ENCODE peak calls at places on chromosome 21, in nine cellular contexts. K is epithelial cell of esophagus, U is GM10248, E is Panc1, X is RWPE1, G is breast epithelium, W is right lobe of liver, S is AG04450, Y is sigmoid colon. O is an unnamed sample.

GRCh38 chr21:16082038-16082816 is 352.4 kb downstream of the USP25 start:
- DNase-seq in K (peak), U (no peak), E (no peak), X (no peak), G (no peak), W (no peak), S (no peak), Y (no peak), O (no peak)

GRCh38 chr21:23936224-23936623 is 1671.1 kb downstream of the MRPL39 start:
- DNase-seq in K (no peak), U (no peak), E (no peak), X (no peak), G (no peak), W (no peak), S (peak), Y (no peak), O (peak)

GRCh38 chr21:46151261-46151988 is 4.0 kb downstream of the FTCD start:
- DNase-seq in K (no peak), U (no peak), E (no peak), X (no peak), G (peak), W (peak), S (no peak), Y (peak), O (no peak)

GRCh38 chr21:43626390-43626789 is 32.9 kb downstream of the HSF2BP start:
- DNase-seq in K (no peak), U (no peak), E (no peak), X (no peak), G (no peak), W (no peak), S (no peak), Y (no peak), O (no peak)

GRCh38 chr21:31909153-31909771 is 36.4 kb downstream of the HUNK start:
- DNase-seq in K (no peak), U (no peak), E (no peak), X (no peak), G (no peak), W (no peak), S (no peak), Y (no peak), O (no peak)

GRCh38 chr21:46080171-46081021 is 17.5 kb upstream of the COL6A2 start:
- DNase-seq in K (no peak), U (no peak), E (no peak), X (no peak), G (peak), W (no peak), S (no peak), Y (peak), O (no peak)

GRCh38 chr21:26686278-26686677 is 113.2 kb upstream of the CYYR1 start:
- DNase-seq in K (peak), U (no peak), E (no peak), X (peak), G (no peak), W (no peak), S (no peak), Y (no peak), O (no peak)

GRCh38 chr21:39036581-39036980 is 146.7 kb downstream of the PSMG1 start:
- DNase-seq in K (no peak), U (no peak), E (no peak), X (no peak), G (no peak), W (no peak), S (no peak), Y (peak), O (no peak)

GRCh38 chr21:21200103-21200938 is 202.1 kb downstream of the NCAM2 start:
- DNase-seq in K (peak), U (no peak), E (peak), X (peak), G (no peak), W (no peak), S (peak), Y (peak), O (peak)

GRCh38 chr21:43287111-43287973 is 118.5 kb downstream of the CRYAA start:
- DNase-seq in K (no peak), U (no peak), E (no peak), X (no peak), G (no peak), W (no peak), S (no peak), Y (no peak), O (no peak)

GRCh38 chr21:16570856-16571255 is 841.1 kb downstream of the USP25 start:
- DNase-seq in K (no peak), U (no peak), E (no peak), X (no peak), G (no peak), W (no peak), S (no peak), Y (no peak), O (no peak)

GRCh38 chr21:27715131-27715530 is 748.2 kb upstream of the ADAMTS5 start:
- DNase-seq in K (no peak), U (no peak), E (no peak), X (no peak), G (no peak), W (no peak), S (no peak), Y (no peak), O (no peak)
- TF ChIP-seq CTCF in K (no peak), U (no peak), E (no peak), X (no peak), G (no peak), W (no peak), S (no peak), Y (no peak), O (no peak)

DNA sequence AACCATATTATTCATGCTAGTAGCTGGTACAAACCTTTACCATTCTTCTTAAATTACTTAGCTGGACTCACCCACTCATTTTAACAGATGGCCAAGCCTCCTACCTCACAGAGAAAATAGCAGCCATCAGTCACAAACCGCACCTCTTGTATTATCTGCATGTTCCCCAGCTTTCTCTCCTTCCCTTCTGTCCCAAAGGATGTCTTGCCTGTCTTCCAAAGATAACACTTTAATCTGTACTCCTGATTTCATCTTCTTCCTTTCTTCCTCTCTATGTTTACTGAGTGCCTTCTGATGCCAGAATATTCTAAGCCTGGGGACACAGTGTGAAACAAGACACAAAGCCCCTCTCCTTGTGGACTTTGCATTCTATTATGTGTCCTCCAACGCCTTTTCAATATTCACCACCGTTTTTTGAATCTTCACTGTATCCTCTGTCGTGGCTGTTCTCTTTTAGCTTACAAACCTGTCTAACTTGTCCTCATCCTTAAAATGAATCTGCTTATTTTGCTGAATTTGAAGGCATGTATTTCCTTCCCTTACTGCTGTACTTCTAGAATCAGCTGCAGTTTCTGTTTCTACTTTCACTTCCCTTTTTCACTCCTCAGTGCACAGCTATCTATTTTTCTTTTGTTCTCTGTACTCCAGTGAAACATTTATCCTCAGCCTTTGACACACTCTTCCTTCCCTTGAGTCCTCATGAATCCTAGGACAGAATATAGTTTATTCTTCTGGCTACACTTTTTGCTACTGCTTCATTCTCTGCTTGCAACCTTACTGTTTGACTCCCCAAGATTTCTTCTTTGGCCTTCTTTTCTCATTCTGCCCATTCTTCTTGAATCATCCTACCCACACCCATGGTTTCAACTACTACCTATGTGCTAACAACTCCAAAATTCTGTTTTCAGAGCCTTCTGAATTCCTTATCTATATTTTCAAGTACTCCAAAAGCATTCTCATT is 216.9 kb upstream of the SAMSN1 start:
- DNase-seq in K (no peak), U (peak), E (no peak), X (no peak), G (no peak), W (no peak), S (no peak), Y (no peak), O (no peak)
- TF ChIP-seq CTCF in K (no peak), U (no peak), E (no peak), X (no peak), G (no peak), W (no peak), S (no peak), Y (no peak), O (no peak)

GRCh38 chr21:36640260-36641244 is 58.4 kb upstream of the SIM2 start:
- DNase-seq in K (no peak), U (no peak), E (no peak), X (no peak), G (no peak), W (no peak), S (no peak), Y (no peak), O (no peak)
- TF ChIP-seq CTCF in K (no peak), U (no peak), E (no peak), X (no peak), G (no peak), W (no peak), S (no peak), Y (no peak), O (no peak)

GRCh38 chr21:34688145-34688544 is 19.4 kb downstream of the CLIC6 start:
- DNase-seq in K (peak), U (no peak), E (no peak), X (no peak), G (no peak), W (no peak), S (no peak), Y (no peak), O (no peak)
- TF ChIP-seq CTCF in K (peak), U (peak), E (no peak), X (peak), G (no peak), W (no peak), S (no peak), Y (no peak), O (no peak)

GRCh38 chr21:37660709-37661108 is 255.5 kb downstream of the KCNJ6 start:
- DNase-seq in K (no peak), U (no peak), E (no peak), X (no peak), G (no peak), W (no peak), S (no peak), Y (no peak), O (no peak)
- TF ChIP-seq CTCF in K (no peak), U (no peak), E (no peak), X (no peak), G (no peak), W (no peak), S (no peak), Y (no peak), O (no peak)

GRCh38 chr21:41847066-41847804 is 31.9 kb downstream of the PRDM15 start:
- DNase-seq in K (no peak), U (no peak), E (no peak), X (no peak), G (no peak), W (no peak), S (no peak), Y (peak), O (no peak)
- TF ChIP-seq CTCF in K (no peak), U (no peak), E (no peak), X (no peak), G (no peak), W (no peak), S (peak), Y (no peak), O (peak)

DNA sequence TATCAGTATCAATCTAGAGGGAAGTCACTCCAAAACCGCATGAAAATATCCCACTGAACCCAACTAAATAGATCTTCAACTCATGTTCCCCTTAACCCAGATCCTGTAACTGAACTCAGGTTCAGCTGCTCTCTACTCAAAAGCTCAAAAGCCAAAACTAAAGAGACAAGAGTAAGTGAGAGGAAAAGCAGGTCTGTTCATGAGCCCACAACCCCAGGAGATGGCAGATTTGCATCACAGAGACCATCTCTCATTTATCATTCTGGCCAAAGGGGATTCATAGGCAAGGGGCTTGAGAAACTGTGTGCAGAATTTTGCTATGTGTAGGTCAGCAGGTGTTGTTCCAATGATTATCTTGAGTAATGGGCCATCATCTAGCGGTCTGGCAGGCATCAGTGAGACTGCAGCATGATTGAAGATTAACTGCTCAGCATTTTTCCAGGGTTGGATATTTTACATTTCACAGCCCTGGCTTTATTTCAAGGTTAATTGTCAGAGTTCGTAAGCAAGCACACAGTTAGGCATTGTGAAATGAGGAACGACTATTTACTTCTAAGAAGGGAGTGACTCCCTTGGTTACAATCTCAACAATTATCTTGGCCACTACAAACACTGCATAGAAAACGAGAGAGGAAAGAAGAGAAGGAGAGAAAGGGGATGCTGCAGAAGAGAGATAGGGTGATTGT is 1204.5 kb upstream of the TMPRSS15 start:
- DNase-seq in K (no peak), U (no peak), E (no peak), X (no peak), G (no peak), W (no peak), S (no peak), Y (no peak), O (no peak)
- TF ChIP-seq CTCF in K (no peak), U (no peak), E (no peak), X (no peak), G (no peak), W (no peak), S (no peak), Y (no peak), O (no peak)

GRCh38 chr21:33327792-33328433 is 3.1 kb downstream of the IFNAR1 start:
- DNase-seq in K (no peak), U (no peak), E (no peak), X (no peak), G (no peak), W (no peak), S (no peak), Y (no peak), O (no peak)

GRCh38 chr21:33327326-33327725 is 2.6 kb downstream of the IFNAR1 start:
- DNase-seq in K (no peak), U (no peak), E (no peak), X (no peak), G (no peak), W (no peak), S (no peak), Y (no peak), O (no peak)

GRCh38 chr21:33325222-33326067 is 675 bp downstream of the IFNAR1 start:
- DNase-seq in K (peak), U (peak), E (no peak), X (peak), G (peak), W (peak), S (peak), Y (peak), O (no peak)

DNA sequence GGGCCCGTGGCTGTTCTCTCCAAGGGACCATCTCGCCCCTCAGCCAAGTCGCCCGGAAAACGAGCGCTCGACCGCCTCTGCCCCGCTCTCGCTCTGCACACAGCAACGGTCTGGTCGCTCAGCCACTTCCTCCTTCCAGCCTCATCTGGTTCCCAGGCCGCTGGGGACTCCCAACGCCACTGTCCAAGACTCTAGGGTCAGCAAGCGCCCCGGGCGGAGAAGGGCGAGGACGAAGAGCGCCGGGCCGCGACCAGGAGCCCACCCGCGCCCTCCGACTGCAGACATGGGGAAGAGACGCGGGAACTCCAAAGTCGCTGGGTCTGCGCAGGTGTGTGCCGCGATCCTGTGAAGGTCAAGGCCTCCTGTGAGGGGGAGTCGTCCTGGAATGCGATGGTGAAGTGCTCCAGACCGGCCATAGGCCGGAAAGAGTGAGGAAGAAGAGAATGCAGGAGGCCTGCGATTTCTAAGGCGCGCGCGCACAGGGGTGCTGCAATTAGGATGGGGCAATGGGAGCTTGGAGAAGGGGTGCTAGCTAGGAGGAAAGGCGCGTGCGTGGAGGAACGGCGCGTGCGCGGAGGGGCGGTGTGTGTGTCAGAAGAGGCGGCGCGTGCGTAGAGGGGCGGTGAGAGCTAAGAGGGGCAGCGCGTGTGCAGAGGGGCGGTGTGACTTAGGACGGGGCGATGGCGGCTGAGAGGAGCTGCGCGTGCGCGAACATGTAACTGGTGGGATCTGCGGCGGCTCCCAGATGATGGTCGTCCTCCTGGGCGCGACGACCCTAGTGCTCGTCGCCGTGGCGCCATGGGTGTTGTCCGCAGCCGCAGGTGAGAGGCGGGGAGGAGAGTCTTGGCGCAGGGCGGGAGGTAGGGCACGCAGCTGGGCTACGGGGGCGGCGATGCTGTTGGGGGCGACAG is at the start of gene IFNAR1:
- DNase-seq in K (peak), U (peak), E (peak), X (peak), G (peak), W (peak), S (peak), Y (peak), O (peak)
- TF ChIP-seq CTCF in K (no peak), U (no peak), E (no peak), X (no peak), G (no peak), W (no peak), S (no peak), Y (no peak), O (no peak)

DNA sequence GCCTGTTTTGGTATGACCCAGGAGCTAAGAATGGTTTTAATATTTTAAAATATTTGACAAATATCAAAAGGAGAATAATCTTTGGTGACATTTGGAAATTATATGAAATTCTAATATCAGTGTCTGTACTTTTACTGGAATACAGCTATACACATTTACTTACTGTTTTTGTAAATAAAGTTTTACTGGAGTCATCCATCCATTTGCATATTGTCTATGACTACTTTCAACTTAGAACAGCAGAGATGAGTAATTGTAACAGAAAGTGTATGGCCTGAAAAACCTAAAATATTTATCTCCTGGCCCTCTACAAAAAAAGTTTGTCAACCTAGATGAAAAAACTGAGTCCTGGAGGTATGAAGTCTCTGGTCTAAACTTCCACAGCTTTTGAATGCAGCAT is 5.8 kb upstream of the MAP3K7CL start:
- DNase-seq in K (no peak), U (no peak), E (no peak), X (no peak), G (no peak), W (no peak), S (no peak), Y (no peak), O (no peak)
- TF ChIP-seq CTCF in K (no peak), U (no peak), E (no peak), X (no peak), G (no peak), W (no peak), S (no peak), Y (no peak), O (no peak)